ENCODE peak calls at places on chromosomes 1 and 21, in nine cellular contexts. B, S, P, W, M, F, Q, L and T are unnamed samples.

GRCh38 chr1:105678334-105678733 is 1378.1 kb upstream of the PRMT6 start:
- DNase-seq in B (no peak), S (no peak), P (no peak), W (no peak), M (no peak), F (no peak), Q (no peak), L (no peak), T (no peak)

GRCh38 chr1:116130376-116130775 is 19.2 kb downstream of the MAB21L3 start:
- DNase-seq in B (no peak), S (no peak), P (no peak), W (no peak), M (no peak), F (no peak), Q (no peak), L (no peak), T (no peak)

GRCh38 chr1:169928438-169929209 is 34.9 kb upstream of the SCYL3 start:
- DNase-seq in B (no peak), S (no peak), P (peak), W (peak), M (peak), F (no peak), Q (peak), L (peak), T (peak)

GRCh38 chr1:194512957-194513356 is 1326.5 kb upstream of the B3GALT2 start:
- DNase-seq in B (no peak), S (no peak), P (no peak), W (peak), M (no peak), F (no peak), Q (no peak), L (no peak), T (no peak)

GRCh38 chr21:39673736-39674135 is 61.0 kb downstream of the B3GALT5 start:
- DNase-seq in B (no peak), S (no peak), P (no peak), W (no peak), M (no peak), F (no peak), Q (no peak), L (no peak), T (no peak)

GRCh38 chr1:159005676-159006075 is 4.0 kb upstream of the IFI16 start:
- DNase-seq in B (no peak), S (no peak), P (peak), W (no peak), M (no peak), F (peak), Q (peak), L (no peak), T (no peak)

GRCh38 chr21:34157456-34158025 is 84.2 kb downstream of the MRPS6 start:
- DNase-seq in B (no peak), S (no peak), P (no peak), W (no peak), M (no peak), F (no peak), Q (no peak), L (peak), T (no peak)

GRCh38 chr1:221634606-221635005 is 107.3 kb downstream of the DUSP10 start:
- DNase-seq in B (no peak), S (no peak), P (no peak), W (peak), M (no peak), F (no peak), Q (no peak), L (no peak), T (no peak)

GRCh38 chr1:197868751-197869501 is 33.5 kb upstream of the C1orf53 start:
- DNase-seq in B (peak), S (no peak), P (peak), W (peak), M (peak), F (peak), Q (peak), L (peak), T (peak)

GRCh38 chr1:71083271-71083670 is 2.4 kb upstream of the ZRANB2 start:
- DNase-seq in B (no peak), S (no peak), P (no peak), W (no peak), M (no peak), F (no peak), Q (peak), L (no peak), T (no peak)

GRCh38 chr1:39328722-39329121 is 124.2 kb downstream of the MACF1 start:
- DNase-seq in B (no peak), S (no peak), P (no peak), W (no peak), M (no peak), F (no peak), Q (no peak), L (no peak), T (no peak)

GRCh38 chr1:206736878-206737728 is 33.5 kb upstream of the IL19 start:
- DNase-seq in B (no peak), S (no peak), P (no peak), W (no peak), M (no peak), F (no peak), Q (no peak), L (no peak), T (no peak)

GRCh38 chr1:77281491-77282186 is at the start of gene AK5:
- DNase-seq in B (peak), S (peak), P (peak), W (peak), M (peak), F (no peak), Q (peak), L (peak), T (peak)

GRCh38 chr1:151516031-151516511 is 4.9 kb downstream of the CGN start:
- DNase-seq in B (no peak), S (no peak), P (no peak), W (no peak), M (peak), F (no peak), Q (no peak), L (peak), T (no peak)

GRCh38 chr1:161792740-161793139 is 26.6 kb downstream of the ATF6 start:
- DNase-seq in B (peak), S (no peak), P (peak), W (peak), M (peak), F (peak), Q (peak), L (peak), T (peak)

GRCh38 chr1:163069655-163070277 is 605 bp downstream of the RGS4 start:
- DNase-seq in B (no peak), S (no peak), P (no peak), W (no peak), M (no peak), F (no peak), Q (no peak), L (no peak), T (no peak)

GRCh38 chr21:16535100-16535418 is 805.3 kb downstream of the USP25 start:
- DNase-seq in B (no peak), S (peak), P (peak), W (peak), M (no peak), F (peak), Q (peak), L (no peak), T (peak)

GRCh38 chr1:108575241-108575850 is 15.4 kb downstream of the EEIG2 start:
- DNase-seq in B (no peak), S (no peak), P (no peak), W (peak), M (no peak), F (no peak), Q (no peak), L (no peak), T (no peak)

GRCh38 chr1:114021665-114022099 is 42.4 kb downstream of the OLFML3 start:
- DNase-seq in B (no peak), S (no peak), P (no peak), W (no peak), M (no peak), F (no peak), Q (no peak), L (no peak), T (no peak)

GRCh38 chr1:147824776-147825175 is 64.4 kb upstream of the GJA5 start:
- DNase-seq in B (no peak), S (no peak), P (no peak), W (no peak), M (no peak), F (no peak), Q (no peak), L (no peak), T (no peak)

GRCh38 chr1:27506703-27507102 is 16.7 kb upstream of the WASF2 start:
- DNase-seq in B (no peak), S (no peak), P (no peak), W (no peak), M (no peak), F (no peak), Q (no peak), L (no peak), T (no peak)
- H3K27ac ChIP-seq in B (no peak), S (peak), P (no peak), W (no peak), M (peak), F (no peak), Q (no peak), L (no peak), T (no peak)

DNA sequence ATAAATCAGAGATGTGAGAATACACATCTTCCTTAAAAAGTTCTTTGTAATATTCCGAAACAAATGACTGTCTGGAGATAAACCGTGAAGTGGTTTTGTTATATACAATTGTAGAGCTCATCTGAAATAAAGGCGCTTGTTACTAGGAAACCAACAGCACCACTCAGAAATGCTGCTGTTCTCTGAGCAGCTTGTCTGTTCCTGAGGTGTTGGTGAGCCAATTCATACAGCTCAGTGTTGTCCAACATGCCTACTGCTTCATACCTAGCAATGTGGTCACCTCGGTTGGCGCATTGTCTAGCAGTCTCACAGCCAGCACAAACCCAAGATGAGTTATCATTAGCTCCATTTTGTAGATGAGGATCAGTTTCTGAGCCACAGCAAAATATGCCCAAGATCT is 44.4 kb downstream of the GFI1 start:
- DNase-seq in B (no peak), S (no peak), P (no peak), W (no peak), M (no peak), F (no peak), Q (no peak), L (no peak), T (no peak)
- H3K27ac ChIP-seq in B (peak), S (no peak), P (no peak), W (no peak), M (no peak), F (no peak), Q (no peak), L (peak), T (no peak)

GRCh38 chr1:168923521-168924136 is 182.9 kb upstream of the ATP1B1 start:
- DNase-seq in B (no peak), S (no peak), P (no peak), W (no peak), M (no peak), F (no peak), Q (no peak), L (no peak), T (no peak)
- H3K27ac ChIP-seq in B (no peak), S (no peak), P (no peak), W (no peak), M (no peak), F (no peak), Q (no peak), L (no peak), T (no peak)

GRCh38 chr21:42389449-42389835 is 6.4 kb downstream of the TMPRSS3 start:
- DNase-seq in B (no peak), S (no peak), P (peak), W (no peak), M (no peak), F (no peak), Q (no peak), L (peak), T (no peak)
- H3K27ac ChIP-seq in B (no peak), S (no peak), P (no peak), W (no peak), M (no peak), F (no peak), Q (peak), L (peak), T (no peak)

DNA sequence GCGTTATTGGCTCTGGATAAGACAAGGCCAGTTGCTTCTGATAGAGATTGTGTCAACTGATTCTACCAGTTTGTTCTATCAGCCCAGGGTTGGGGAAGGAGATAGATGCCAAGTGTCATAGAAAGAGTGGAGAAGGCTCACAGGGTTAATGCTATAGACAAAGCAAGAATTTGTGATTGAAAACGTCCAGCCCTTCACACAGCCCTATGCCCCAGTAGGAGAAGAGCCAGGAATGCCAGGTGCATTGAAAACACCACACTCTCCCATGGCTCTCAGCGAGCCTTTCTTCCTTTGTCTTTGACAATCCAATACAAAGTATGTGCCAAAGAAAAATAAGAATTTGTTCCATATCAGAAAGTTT is 505.0 kb downstream of the PLPP3 start:
- DNase-seq in B (no peak), S (no peak), P (no peak), W (no peak), M (no peak), F (peak), Q (no peak), L (no peak), T (no peak)
- H3K27ac ChIP-seq in B (no peak), S (peak), P (no peak), W (peak), M (no peak), F (peak), Q (no peak), L (no peak), T (peak)

GRCh38 chr1:54777011-54777410 is 12.7 kb upstream of the PARS2 start:
- DNase-seq in B (no peak), S (no peak), P (no peak), W (no peak), M (no peak), F (no peak), Q (no peak), L (no peak), T (no peak)
- H3K27ac ChIP-seq in B (no peak), S (no peak), P (no peak), W (no peak), M (no peak), F (no peak), Q (no peak), L (no peak), T (no peak)

DNA sequence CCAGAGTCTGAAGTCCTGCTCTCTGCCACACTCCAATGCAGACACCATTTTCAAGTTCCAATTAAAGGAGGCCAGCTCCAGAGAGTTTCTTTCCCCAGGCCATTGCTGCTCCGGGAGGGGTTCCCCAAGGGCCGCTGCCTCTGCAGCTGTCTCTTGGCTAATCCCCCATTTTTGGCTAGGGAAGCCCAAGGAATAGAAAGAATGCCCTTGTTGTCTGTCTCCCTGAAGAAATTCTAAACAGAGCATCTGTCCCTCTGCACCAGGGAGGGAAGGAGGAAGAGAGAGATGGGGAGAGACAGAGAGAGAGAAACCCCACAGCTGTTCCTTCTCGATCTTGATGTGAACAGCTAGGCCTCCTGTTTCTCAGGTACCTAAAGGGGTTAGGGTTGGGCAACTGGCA is 12.9 kb downstream of the OPTC start:
- DNase-seq in B (no peak), S (no peak), P (no peak), W (no peak), M (no peak), F (no peak), Q (peak), L (no peak), T (no peak)
- H3K27ac ChIP-seq in B (peak), S (peak), P (no peak), W (peak), M (peak), F (peak), Q (no peak), L (peak), T (peak)

GRCh38 chr1:24535021-24535424 is 20.9 kb upstream of the NCMAP start:
- DNase-seq in B (no peak), S (no peak), P (no peak), W (no peak), M (no peak), F (no peak), Q (no peak), L (no peak), T (no peak)

GRCh38 chr1:24540051-24540905 is 15.6 kb upstream of the NCMAP start:
- DNase-seq in B (no peak), S (no peak), P (no peak), W (no peak), M (no peak), F (no peak), Q (no peak), L (no peak), T (no peak)

GRCh38 chr1:24535778-24536177 is 20.1 kb upstream of the NCMAP start:
- DNase-seq in B (no peak), S (no peak), P (no peak), W (no peak), M (no peak), F (no peak), Q (no peak), L (no peak), T (no peak)

GRCh38 chr1:24540906-24541710 is 14.8 kb upstream of the NCMAP start:
- DNase-seq in B (peak), S (no peak), P (no peak), W (peak), M (peak), F (no peak), Q (peak), L (peak), T (no peak)

GRCh38 chr1:24536391-24536840 is 19.5 kb upstream of the NCMAP start:
- DNase-seq in B (no peak), S (no peak), P (no peak), W (peak), M (no peak), F (no peak), Q (peak), L (no peak), T (peak)
- H3K27ac ChIP-seq in B (peak), S (no peak), P (no peak), W (no peak), M (no peak), F (no peak), Q (no peak), L (no peak), T (no peak)

GRCh38 chr21:26846036-26846931 is 1.1 kb upstream of the ADAMTS1 start:
- DNase-seq in B (no peak), S (peak), P (peak), W (peak), M (peak), F (peak), Q (peak), L (peak), T (peak)
- H3K27ac ChIP-seq in B (no peak), S (peak), P (no peak), W (peak), M (peak), F (peak), Q (peak), L (peak), T (peak)